ENCODE peak calls at places on chromosomes 6 and 20, in six cellular contexts. One of them, this sample, is unnamed.

GRCh38 chr20:56893206-56893605 is 264.1 kb downstream of the TFAP2C start:
- DNase-seq in A549: no peak
- DNase-seq in breast epithelium: no peak
- DNase-seq in cardiac fibroblast: no peak
- DNase-seq in Panc1: no peak
- DNase-seq in tibial artery: no peak
- DNase-seq in this sample: no peak

GRCh38 chr6:13447949-13448724 is 39.3 kb downstream of the GFOD1 start:
- DNase-seq in A549: no peak
- DNase-seq in breast epithelium: no peak
- DNase-seq in cardiac fibroblast: no peak
- DNase-seq in Panc1: no peak
- DNase-seq in tibial artery: no peak
- DNase-seq in this sample: no peak

GRCh38 chr20:5797843-5798462 is 47.8 kb downstream of the SHLD1 start:
- DNase-seq in A549: no peak
- DNase-seq in breast epithelium: no peak
- DNase-seq in cardiac fibroblast: no peak
- DNase-seq in Panc1: no peak
- DNase-seq in tibial artery: no peak
- DNase-seq in this sample: peak

GRCh38 chr6:108117427-108118358 is 43.2 kb upstream of the OSTM1 start:
- DNase-seq in A549: peak
- DNase-seq in breast epithelium: no peak
- DNase-seq in cardiac fibroblast: peak
- DNase-seq in Panc1: no peak
- DNase-seq in tibial artery: no peak
- DNase-seq in this sample: peak

GRCh38 chr6:113172531-113172966 is 684.6 kb upstream of the MARCKS start:
- DNase-seq in A549: no peak
- DNase-seq in breast epithelium: no peak
- DNase-seq in cardiac fibroblast: no peak
- DNase-seq in Panc1: no peak
- DNase-seq in tibial artery: no peak
- DNase-seq in this sample: no peak

GRCh38 chr20:11853359-11853758 is 64.3 kb upstream of the BTBD3 start:
- DNase-seq in A549: no peak
- DNase-seq in breast epithelium: no peak
- DNase-seq in cardiac fibroblast: no peak
- DNase-seq in Panc1: no peak
- DNase-seq in tibial artery: no peak
- DNase-seq in this sample: no peak

GRCh38 chr6:117847912-117848311 is 59.2 kb upstream of the SLC35F1 start:
- DNase-seq in A549: no peak
- DNase-seq in breast epithelium: no peak
- DNase-seq in cardiac fibroblast: no peak
- DNase-seq in Panc1: no peak
- DNase-seq in tibial artery: no peak
- DNase-seq in this sample: no peak

GRCh38 chr6:110874880-110875547 is 429 bp downstream of the AMD1 start:
- DNase-seq in A549: peak
- DNase-seq in breast epithelium: no peak
- DNase-seq in cardiac fibroblast: peak
- DNase-seq in Panc1: no peak
- DNase-seq in tibial artery: peak
- DNase-seq in this sample: peak

GRCh38 chr6:157550114-157550989 is 169.4 kb downstream of the ZDHHC14 start:
- DNase-seq in A549: no peak
- DNase-seq in breast epithelium: no peak
- DNase-seq in cardiac fibroblast: no peak
- DNase-seq in Panc1: no peak
- DNase-seq in tibial artery: peak
- DNase-seq in this sample: no peak

GRCh38 chr6:170043881-170044790 is 246.7 kb downstream of the DLL1 start:
- DNase-seq in A549: no peak
- DNase-seq in breast epithelium: no peak
- DNase-seq in cardiac fibroblast: no peak
- DNase-seq in Panc1: no peak
- DNase-seq in tibial artery: peak
- DNase-seq in this sample: no peak

GRCh38 chr6:4961322-4962168 is 42.3 kb downstream of the RPP40 start:
- DNase-seq in A549: no peak
- DNase-seq in breast epithelium: no peak
- DNase-seq in cardiac fibroblast: peak
- DNase-seq in Panc1: no peak
- DNase-seq in tibial artery: no peak
- DNase-seq in this sample: no peak

GRCh38 chr6:77454386-77454785 is 8.9 kb downstream of the HTR1B start:
- DNase-seq in A549: no peak
- DNase-seq in breast epithelium: no peak
- DNase-seq in cardiac fibroblast: peak
- DNase-seq in Panc1: no peak
- DNase-seq in tibial artery: no peak
- DNase-seq in this sample: no peak
- TF ChIP-seq CTCF in A549: no peak
- TF ChIP-seq CTCF in breast epithelium: no peak
- TF ChIP-seq CTCF in cardiac fibroblast: no peak
- TF ChIP-seq CTCF in Panc1: no peak
- TF ChIP-seq CTCF in tibial artery: no peak
- TF ChIP-seq CTCF in this sample: no peak

GRCh38 chr20:36399147-36399968 is 93.2 kb downstream of the DLGAP4 start:
- DNase-seq in A549: peak
- DNase-seq in breast epithelium: no peak
- DNase-seq in cardiac fibroblast: peak
- DNase-seq in Panc1: peak
- DNase-seq in tibial artery: no peak
- DNase-seq in this sample: peak
- TF ChIP-seq CTCF in A549: peak
- TF ChIP-seq CTCF in breast epithelium: no peak
- TF ChIP-seq CTCF in cardiac fibroblast: peak
- TF ChIP-seq CTCF in Panc1: peak
- TF ChIP-seq CTCF in tibial artery: no peak
- TF ChIP-seq CTCF in this sample: peak

DNA sequence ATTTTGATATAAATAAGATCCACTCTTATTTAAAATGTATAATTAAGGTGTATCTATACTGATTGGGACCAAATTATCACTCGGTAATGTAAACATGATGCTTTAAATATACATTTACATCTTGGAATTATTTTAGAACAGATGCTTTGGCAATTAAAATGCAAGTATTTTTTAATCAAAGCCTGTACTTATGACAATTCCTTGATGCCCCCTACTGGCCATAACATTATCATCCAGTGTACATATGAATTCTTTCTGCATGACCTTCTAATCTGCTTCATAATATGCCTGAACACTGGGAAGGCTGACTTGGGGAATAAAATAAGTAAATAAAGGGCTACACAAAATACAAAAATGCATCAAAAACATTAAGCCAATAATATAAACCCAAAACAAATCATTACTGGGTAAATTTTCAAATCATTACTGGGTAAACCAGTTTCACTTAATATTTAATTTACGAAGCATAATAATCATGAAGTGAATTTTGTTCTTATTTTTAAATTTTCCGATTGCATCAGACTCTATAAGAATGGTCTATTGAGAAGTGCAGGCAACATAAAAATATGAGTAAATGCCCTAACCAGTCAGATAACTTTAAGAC is 65.1 kb downstream of the CGA start:
- DNase-seq in A549: peak
- DNase-seq in breast epithelium: no peak
- DNase-seq in cardiac fibroblast: peak
- DNase-seq in Panc1: peak
- DNase-seq in tibial artery: no peak
- DNase-seq in this sample: peak
- TF ChIP-seq CTCF in A549: peak
- TF ChIP-seq CTCF in breast epithelium: no peak
- TF ChIP-seq CTCF in cardiac fibroblast: peak
- TF ChIP-seq CTCF in Panc1: peak
- TF ChIP-seq CTCF in tibial artery: no peak
- TF ChIP-seq CTCF in this sample: peak

GRCh38 chr20:47232518-47232917 is 124.0 kb downstream of the ZMYND8 start:
- DNase-seq in A549: no peak
- DNase-seq in breast epithelium: no peak
- DNase-seq in cardiac fibroblast: no peak
- DNase-seq in Panc1: no peak
- DNase-seq in tibial artery: no peak
- DNase-seq in this sample: no peak

GRCh38 chr20:47235853-47236638 is 120.5 kb downstream of the ZMYND8 start:
- DNase-seq in A549: no peak
- DNase-seq in breast epithelium: no peak
- DNase-seq in cardiac fibroblast: no peak
- DNase-seq in Panc1: no peak
- DNase-seq in tibial artery: no peak
- DNase-seq in this sample: no peak

GRCh38 chr20:47236639-47236900 is 119.9 kb downstream of the ZMYND8 start:
- DNase-seq in A549: no peak
- DNase-seq in breast epithelium: no peak
- DNase-seq in cardiac fibroblast: no peak
- DNase-seq in Panc1: no peak
- DNase-seq in tibial artery: no peak
- DNase-seq in this sample: no peak

GRCh38 chr20:47233333-47234188 is 122.9 kb downstream of the ZMYND8 start:
- DNase-seq in A549: no peak
- DNase-seq in breast epithelium: no peak
- DNase-seq in cardiac fibroblast: peak
- DNase-seq in Panc1: no peak
- DNase-seq in tibial artery: no peak
- DNase-seq in this sample: no peak

GRCh38 chr20:47235111-47235510 is 121.4 kb downstream of the ZMYND8 start:
- DNase-seq in A549: no peak
- DNase-seq in breast epithelium: no peak
- DNase-seq in cardiac fibroblast: no peak
- DNase-seq in Panc1: no peak
- DNase-seq in tibial artery: no peak
- DNase-seq in this sample: no peak
- TF ChIP-seq CTCF in A549: no peak
- TF ChIP-seq CTCF in breast epithelium: no peak
- TF ChIP-seq CTCF in cardiac fibroblast: no peak
- TF ChIP-seq CTCF in Panc1: no peak
- TF ChIP-seq CTCF in tibial artery: no peak
- TF ChIP-seq CTCF in this sample: no peak

This sample was measured in GM20000.